ENCODE peak calls at places on chromosomes 1 and 21, in ten cellular contexts. D, F, M, Y, V, K, W, N, E and I are unnamed samples.

GRCh38 chr21:36610201-36610600 is 88.7 kb upstream of the SIM2 start:
- DNase-seq in N (peak; percentile 64), V (no peak), M (no peak), Y (no peak), E (no peak), F (no peak), W (no peak), K (no peak), D (no peak), I (no peak)

GRCh38 chr21:36799869-36800268 is 101.0 kb downstream of the SIM2 start:
- DNase-seq in D (no peak), W (no peak), K (no peak), F (no peak), V (no peak), E (no peak), N (peak; percentile 45), Y (no peak), M (no peak), I (peak; percentile 20)

GRCh38 chr1:39927538-39927937 is 25.8 kb upstream of the MYCL start:
- DNase-seq in W (no peak), N (no peak), Y (no peak), D (no peak), E (no peak), M (no peak), K (no peak), F (peak; percentile 81), V (no peak), I (peak; percentile 10)

GRCh38 chr21:45975017-45975595 is 6.5 kb upstream of the COL6A1 start:
- DNase-seq in V (no peak), W (no peak), D (no peak), E (no peak), M (no peak), F (no peak), Y (no peak), N (no peak), K (peak; percentile 95), I (peak; percentile 53)

GRCh38 chr1:74375376-74375775 is 137.0 kb downstream of the LRRC53 start:
- DNase-seq in Y (no peak), W (no peak), D (no peak), N (no peak), E (no peak), M (no peak), F (no peak), K (no peak), V (no peak), I (peak; percentile 25)

GRCh38 chr1:208007938-208008342 is 97.0 kb upstream of the CD34 start:
- DNase-seq in D (no peak), K (no peak), V (no peak), N (peak; percentile 54), E (no peak), M (no peak), W (no peak), F (no peak), Y (peak; percentile 69), I (peak; percentile 73)

GRCh38 chr1:236522937-236523703 is 662 bp upstream of the LGALS8 start:
- DNase-seq in F (peak; percentile 76), M (no peak), E (no peak), V (no peak), K (no peak), D (no peak), W (no peak), Y (no peak), N (no peak), I (peak; percentile 17)

GRCh38 chr1:65509912-65510680 is 89.6 kb downstream of the LEPR start:
- DNase-seq in N (peak; percentile 41), M (peak; percentile 59), K (no peak), E (no peak), V (no peak), D (no peak), Y (peak; percentile 51), W (no peak), F (no peak), I (peak; percentile 51)

GRCh38 chr1:17586172-17586963 is 46.9 kb downstream of the ARHGEF10L start:
- DNase-seq in W (no peak), V (no peak), Y (peak; percentile 47), K (peak; percentile 82), D (no peak), F (no peak), E (no peak), M (peak; percentile 50), N (peak; percentile 87), I (peak; percentile 93)

GRCh38 chr1:24849653-24850295 is 80.3 kb downstream of the RUNX3 start:
- DNase-seq in E (peak; percentile 38), M (no peak), N (peak; percentile 49), Y (no peak), D (no peak), V (no peak), W (no peak), F (peak; percentile 61), K (peak; percentile 61), I (no peak)

GRCh38 chr1:203325418-203326091 is 20.2 kb downstream of the BTG2 start:
- DNase-seq in K (peak; percentile 86), N (no peak), F (no peak), E (no peak), Y (no peak), W (no peak), M (no peak), V (no peak), D (no peak), I (no peak)

GRCh38 chr1:941027-941587 is 17.4 kb downstream of the SAMD11 start:
- DNase-seq in N (no peak), E (no peak), M (no peak), Y (no peak), V (no peak), F (no peak), W (no peak), K (no peak), D (no peak), I (no peak)

GRCh38 chr1:36609241-36610027 is 126.7 kb upstream of the CSF3R start:
- DNase-seq in V (peak; percentile 32), F (peak; percentile 32), N (peak; percentile 28), D (peak; percentile 50), Y (peak; percentile 3), E (peak; percentile 25), W (no peak), K (no peak), M (no peak), I (peak; percentile 32)

GRCh38 chr1:198577444-198577843 is 37.0 kb upstream of the ATP6V1G3 start:
- DNase-seq in K (no peak), D (no peak), E (no peak), M (peak; percentile 79), N (peak; percentile 83), W (no peak), Y (no peak), F (no peak), V (no peak), I (peak; percentile 73)

GRCh38 chr21:46038871-46039397 is 57.4 kb downstream of the COL6A1 start:
- DNase-seq in V (no peak), F (no peak), E (no peak), K (peak; percentile 76), N (peak; percentile 46), D (no peak), M (no peak), Y (peak; percentile 95), W (peak; percentile 67), I (peak; percentile 89)

GRCh38 chr1:92481598-92482403 is 4.9 kb downstream of the GFI1 start:
- DNase-seq in K (no peak), E (no peak), D (no peak), M (no peak), N (peak; percentile 36), V (no peak), F (no peak), W (no peak), Y (no peak), I (peak; percentile 25)

GRCh38 chr1:193538690-193539089 is 352.3 kb upstream of the B3GALT2 start:
- DNase-seq in K (no peak), Y (no peak), D (no peak), W (no peak), M (no peak), F (no peak), N (no peak), V (no peak), E (no peak), I (no peak)

GRCh38 chr1:193905288-193906085 is 719.1 kb upstream of the B3GALT2 start:
- DNase-seq in V (no peak), M (no peak), F (no peak), N (no peak), D (no peak), W (no peak), Y (no peak), E (no peak), K (no peak), I (peak; percentile 69)

GRCh38 chr1:52334906-52335528 is 31.0 kb downstream of the CC2D1B start:
- DNase-seq in V (no peak), D (no peak), Y (no peak), K (no peak), M (no peak), N (no peak), W (no peak), F (no peak), E (no peak), I (no peak)
- H3K4me3 ChIP-seq in V (no peak overlapping the region), D (no peak overlapping the region), Y (no peak overlapping the region), K (no peak overlapping the region), M (no peak overlapping the region), N (no peak overlapping the region), W (no peak overlapping the region), F (no peak overlapping the region), E (no peak overlapping the region), I (no peak overlapping the region)

DNA sequence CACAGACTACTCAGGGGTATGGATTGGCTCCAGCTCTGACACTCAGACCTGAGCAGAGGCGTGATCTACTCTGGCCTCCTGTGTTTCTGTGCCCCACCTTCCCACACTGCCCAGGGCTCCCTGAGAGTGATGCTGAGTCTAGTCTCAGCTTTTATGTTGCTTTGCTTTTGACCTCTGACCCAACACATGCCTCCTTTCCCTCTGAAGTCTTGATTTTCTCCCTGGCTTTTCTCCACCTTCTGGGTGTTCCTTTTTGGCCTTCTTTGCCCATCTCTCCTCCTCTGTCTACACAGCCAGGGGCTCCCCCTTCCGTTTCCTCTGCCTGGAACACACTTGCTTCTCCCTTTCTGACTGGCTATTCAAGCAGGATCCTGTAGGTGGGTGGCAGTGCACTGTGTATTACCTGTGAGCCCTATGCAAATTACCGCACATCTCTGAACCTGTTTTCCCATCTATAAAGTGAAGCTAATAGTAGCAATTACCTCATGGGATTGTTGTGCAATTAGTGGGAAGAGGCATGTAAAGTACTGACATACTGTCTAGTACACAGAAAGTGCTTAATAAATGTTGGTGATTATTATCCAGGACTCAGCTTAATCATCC is 13.7 kb upstream of the MEX3A start:
- DNase-seq in Y (no peak), F (no peak), E (no peak), W (no peak), N (no peak), V (no peak), D (no peak), M (no peak), K (no peak), I (no peak)
- H3K4me3 ChIP-seq in Y (no peak overlapping the region), F (no peak overlapping the region), E (no peak overlapping the region), W (no peak overlapping the region), N (no peak overlapping the region), V (no peak overlapping the region), D (no peak overlapping the region), M (no peak overlapping the region), K (no peak overlapping the region), I (no peak overlapping the region)

GRCh38 chr1:38570576-38570975 is 289.0 kb downstream of the RRAGC start:
- DNase-seq in E (no peak), Y (no peak), N (no peak), K (no peak), D (no peak), M (no peak), F (no peak), W (no peak), V (no peak), I (no peak)
- H3K4me3 ChIP-seq in E (no peak overlapping the region), Y (no peak overlapping the region), N (no peak overlapping the region), K (no peak overlapping the region), D (no peak overlapping the region), M (no peak overlapping the region), F (no peak overlapping the region), W (no peak overlapping the region), V (no peak overlapping the region), I (no peak overlapping the region)

GRCh38 chr1:9824702-9825089 is 931 bp upstream of the CLSTN1 start:
- DNase-seq in D (no peak), E (no peak), Y (no peak), M (no peak), F (no peak), N (no peak), W (no peak), K (no peak), V (no peak), I (no peak)
- H3K4me3 ChIP-seq in D (peak overlapping the region; percentile 57), E (peak overlapping the region; percentile 61), Y (peak overlapping the region; percentile 58), M (peak overlapping the region; percentile 60), F (no peak overlapping the region), N (no peak overlapping the region), W (peak overlapping the region; percentile 90), K (no peak overlapping the region), V (peak overlapping the region; percentile 58), I (peak overlapping the region; percentile 81)